ENCODE peak calls at places on chromosomes 6 and 20, in five cellular contexts. Y is AG09309; G is GM10248; V is CD4-positive, alpha-beta T cell; B is ovary. L is an unnamed sample.

GRCh38 chr20:63232235-63233060 is 3.3 kb upstream of the BIRC7 start:
- DNase-seq in G (no peak), Y (peak), B (no peak), V (no peak), L (no peak)

GRCh38 chr20:20548527-20549266 is 163.7 kb downstream of the RALGAPA2 start:
- DNase-seq in Y (no peak), G (no peak), B (no peak), V (no peak), L (no peak)

GRCh38 chr20:61299613-61300012 is 47.6 kb downstream of the CDH4 start:
- DNase-seq in G (no peak), B (no peak), V (no peak), Y (peak), L (no peak)

GRCh38 chr6:15331629-15332241 is 85.9 kb downstream of the JARID2 start:
- DNase-seq in V (no peak), B (no peak), G (no peak), Y (no peak), L (no peak)

GRCh38 chr6:41519748-41520699 is 26.2 kb upstream of the FOXP4 start:
- DNase-seq in V (no peak), Y (no peak), G (no peak), B (no peak), L (no peak)

GRCh38 chr6:35354361-35355135 is 12.2 kb downstream of the PPARD start:
- DNase-seq in B (peak), G (no peak), Y (no peak), V (no peak), L (no peak)

GRCh38 chr6:43870660-43871061 is 100.7 kb downstream of the VEGFA start:
- DNase-seq in Y (no peak), B (no peak), G (no peak), V (no peak), L (no peak)

GRCh38 chr20:1381753-1382591 is 10.9 kb downstream of the FKBP1A start:
- DNase-seq in Y (no peak), V (no peak), G (no peak), B (no peak), L (no peak)

GRCh38 chr6:157323924-157324276 is 581 bp upstream of the TMEM242 start:
- DNase-seq in V (no peak), Y (peak), G (peak), B (peak), L (peak)

GRCh38 chr6:123009101-123009500 is 13.1 kb downstream of the CLVS2 start:
- DNase-seq in Y (no peak), B (no peak), V (no peak), G (no peak), L (no peak)

GRCh38 chr6:37798436-37799262 is 20.9 kb upstream of the ZFAND3 start:
- DNase-seq in B (no peak), Y (no peak), V (no peak), G (no peak), L (no peak)

GRCh38 chr6:169921853-169922779 is 170.7 kb downstream of the ERMARD start:
- DNase-seq in Y (no peak), V (no peak), G (no peak), B (no peak), L (no peak)

GRCh38 chr6:41023114-41023513 is 15.9 kb downstream of the UNC5CL start:
- DNase-seq in G (no peak), V (no peak), B (no peak), Y (no peak), L (no peak)

GRCh38 chr6:157221817-157222175 is 101.5 kb downstream of the TMEM242 start:
- DNase-seq in V (no peak), B (no peak), G (no peak), Y (no peak), L (no peak)

GRCh38 chr6:13500264-13500663 is 12.9 kb upstream of the GFOD1 start:
- DNase-seq in V (no peak), Y (no peak), B (no peak), G (no peak), L (no peak)

GRCh38 chr6:127420558-127420957 is 38.6 kb downstream of the KIAA0408 start:
- DNase-seq in B (peak), V (peak), Y (peak), G (peak), L (peak)

GRCh38 chr6:165847407-165848098 is 184.5 kb upstream of the PDE10A start:
- DNase-seq in B (peak), Y (no peak), G (no peak), V (no peak), L (no peak)

GRCh38 chr6:146972526-146972925 is 231.7 kb upstream of the STXBP5 start:
- DNase-seq in B (no peak), Y (no peak), G (no peak), V (no peak), L (no peak)

GRCh38 chr6:157255079-157255478 is 68.2 kb downstream of the TMEM242 start:
- DNase-seq in V (no peak), Y (no peak), G (no peak), B (no peak), L (no peak)

GRCh38 chr6:141151710-141152417 is 980.9 kb upstream of the GJE1 start:
- DNase-seq in B (no peak), Y (no peak), V (no peak), G (no peak), L (no peak)

GRCh38 chr20:26243731-26244130 is 547.1 kb upstream of the ZNF337 start:
- DNase-seq in B (no peak), V (no peak), Y (no peak), G (no peak), L (no peak)

GRCh38 chr6:80132942-80133517 is 26.6 kb downstream of the BCKDHB start:
- DNase-seq in G (no peak), V (peak), B (peak), Y (peak), L (no peak)

GRCh38 chr6:158165919-158166416 is 2.1 kb downstream of the SERAC1 start:
- DNase-seq in B (no peak), G (no peak), V (no peak), Y (no peak), L (no peak)

GRCh38 chr6:157982580-157983438 is 1.1 kb downstream of the SYNJ2 start:
- DNase-seq in B (peak), Y (no peak), G (no peak), V (no peak), L (no peak)

GRCh38 chr6:25635886-25636317 is 16.1 kb upstream of the SCGN start:
- DNase-seq in Y (no peak), B (no peak), G (no peak), V (no peak), L (no peak)

GRCh38 chr20:31680286-31681127 is 42.2 kb downstream of the BCL2L1 start:
- DNase-seq in V (no peak), B (no peak), Y (no peak), G (no peak), L (no peak)

GRCh38 chr6:100209323-100210137 is 215.5 kb upstream of the MCHR2 start:
- DNase-seq in G (no peak), V (no peak), Y (no peak), B (no peak), L (no peak)

GRCh38 chr6:10976571-10976970 is 67.5 kb downstream of the ELOVL2 start:
- DNase-seq in V (no peak), B (no peak), G (no peak), Y (no peak), L (no peak)

GRCh38 chr6:142184332-142184731 is 37.3 kb downstream of the VTA1 start:
- DNase-seq in Y (no peak), B (no peak), G (no peak), V (no peak), L (no peak)

GRCh38 chr6:34969662-34970265 is 80.7 kb downstream of the ANKS1A start:
- DNase-seq in G (no peak), V (no peak), Y (no peak), B (no peak), L (no peak)

GRCh38 chr20:19253316-19253715 is 40.9 kb downstream of the SLC24A3 start:
- DNase-seq in G (no peak), B (no peak), Y (no peak), V (no peak), L (no peak)

GRCh38 chr6:152022303-152022702 is 214.8 kb downstream of the ESR1 start:
- DNase-seq in V (no peak), G (no peak), B (no peak), Y (no peak), L (no peak)

GRCh38 chr6:90436403-90436802 is 139.8 kb upstream of the BACH2 start:
- DNase-seq in V (no peak), B (no peak), G (no peak), Y (no peak), L (no peak)

GRCh38 chr20:23193985-23194384 is 107.9 kb upstream of the CD93 start:
- DNase-seq in G (no peak), Y (no peak), V (no peak), B (no peak), L (no peak)

GRCh38 chr6:26232306-26232949 is 132.6 kb upstream of the BTN3A2 start:
- DNase-seq in B (no peak), V (no peak), Y (no peak), G (no peak), L (no peak)

GRCh38 chr20:44703183-44703925 is 11.8 kb upstream of the CCN5 start:
- DNase-seq in B (no peak), V (no peak), G (no peak), Y (no peak), L (no peak)

GRCh38 chr20:44701116-44701865 is 13.9 kb upstream of the CCN5 start:
- DNase-seq in V (no peak), G (no peak), B (peak), Y (no peak), L (no peak)

GRCh38 chr20:44701889-44702288 is 13.3 kb upstream of the CCN5 start:
- DNase-seq in V (no peak), Y (no peak), B (peak), G (no peak), L (no peak)

GRCh38 chr20:44703956-44704488 is 11.1 kb upstream of the CCN5 start:
- DNase-seq in G (no peak), B (peak), Y (no peak), V (no peak), L (no peak)

GRCh38 chr20:44702776-44703175 is 12.4 kb upstream of the CCN5 start:
- DNase-seq in Y (peak), V (no peak), B (peak), G (peak), L (no peak)
- TF ChIP-seq CTCF in Y (no peak), V (no peak), B (no peak), G (no peak), L (no peak)

GRCh38 chr6:155832596-155832995 is 377.0 kb upstream of the NOX3 start:
- DNase-seq in V (no peak), B (no peak), Y (no peak), G (no peak), L (no peak)
- TF ChIP-seq CTCF in V (no peak), B (no peak), Y (no peak), G (no peak), L (no peak)

DNA sequence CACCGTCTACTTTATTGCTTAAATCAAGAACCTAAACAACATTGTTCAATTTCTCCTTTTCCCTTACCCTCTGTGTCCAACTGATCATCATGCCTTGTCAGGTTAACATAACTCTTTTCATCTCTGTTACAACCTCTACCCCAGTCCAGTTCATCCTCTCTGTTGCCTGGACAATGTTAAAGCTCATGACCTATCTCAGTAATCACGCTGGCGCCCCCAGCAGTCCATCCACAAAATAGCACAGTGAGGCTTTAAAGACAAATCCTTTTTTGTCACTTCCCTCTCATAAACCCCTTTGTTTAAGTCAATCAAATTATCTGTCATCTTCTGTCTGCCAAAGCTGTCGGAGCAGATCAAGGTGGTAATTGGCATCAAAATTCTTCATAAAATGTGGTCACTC is 140.1 kb downstream of the QKI start:
- DNase-seq in B (no peak), V (peak), G (peak), Y (no peak), L (peak)
- TF ChIP-seq CTCF in B (peak), V (peak), G (peak), Y (peak), L (peak)

GRCh38 chr6:70375882-70376281 is 37.4 kb upstream of the FAM135A start:
- DNase-seq in Y (no peak), B (no peak), G (no peak), V (no peak), L (no peak)
- TF ChIP-seq CTCF in Y (peak), B (no peak), G (no peak), V (no peak), L (no peak)

L was measured in GM13977.